ENCODE peak calls at places on chromosomes 2 and 18, in seven cellular contexts. W is activated naive CD4-positive, alpha-beta T cell treated with anti-CD3 and anti-CD28 coated beads, Interleukin-2, amount 50 U/mL, for 16 hours; P is naive thymus-derived CD8-positive, alpha-beta T cell; C is fibroblast of the conjunctiva; N is heart right ventricle; J is SW480; X is retina. L is an unnamed sample.

GRCh38 chr2:72770879-72771461 is 54.9 kb downstream of the EXOC6B start:
- DNase-seq in W (peak; percentile 44), P (peak; percentile 76), C (peak; percentile 48), N (peak; percentile 81), J (peak; percentile 75), X (peak; percentile 29), L (peak; percentile 83)

GRCh38 chr18:76490701-76491171 is 4.3 kb downstream of the ZNF516 start:
- DNase-seq in W (peak; percentile 61), P (peak; percentile 77), C (no peak), N (no peak), J (peak; percentile 35), X (peak; percentile 73), L (no peak)

GRCh38 chr2:125086313-125087184 is 1061.5 kb downstream of the CNTNAP5 start:
- DNase-seq in W (no peak), P (no peak), C (no peak), N (no peak), J (no peak), X (no peak), L (peak; percentile 50)

GRCh38 chr18:32296851-32297250 is 107.0 kb downstream of the MEP1B start:
- DNase-seq in W (no peak), P (no peak), C (no peak), N (no peak), J (no peak), X (no peak), L (no peak)

GRCh38 chr2:189818249-189819038 is 34.2 kb downstream of the PMS1 start:
- DNase-seq in W (no peak), P (no peak), C (no peak), N (no peak), J (no peak), X (no peak), L (no peak)

GRCh38 chr2:20635096-20635475 is 15.8 kb downstream of the HS1BP3 start:
- DNase-seq in W (no peak), P (no peak), C (no peak), N (no peak), J (peak; percentile 33), X (peak; percentile 50), L (no peak)

GRCh38 chr18:57461652-57462269 is 26.6 kb downstream of the ONECUT2 start:
- DNase-seq in W (no peak), P (no peak), C (no peak), N (no peak), J (no peak), X (no peak), L (no peak)

GRCh38 chr2:232502901-232503791 is 15.5 kb upstream of the ECEL1 start:
- DNase-seq in W (peak; percentile 41), P (peak; percentile 66), C (no peak), N (peak; percentile 29), J (no peak), X (peak; percentile 82), L (no peak)

GRCh38 chr2:97011977-97012569 is 25.7 kb upstream of the FAM178B start:
- DNase-seq in W (no peak), P (peak; percentile 56), C (peak; percentile 60), N (peak; percentile 23), J (peak; percentile 76), X (peak; percentile 28), L (peak; percentile 60)

GRCh38 chr18:63697261-63697660 is 5.5 kb upstream of the SERPINB11 start:
- DNase-seq in W (no peak), P (no peak), C (no peak), N (no peak), J (no peak), X (no peak), L (no peak)

GRCh38 chr2:238875161-238875530 is 27.3 kb downstream of the TWIST2 start:
- DNase-seq in W (no peak), P (no peak), C (no peak), N (no peak), J (no peak), X (no peak), L (no peak)

GRCh38 chr18:52090005-52090404 is 250.0 kb upstream of the DCC start:
- DNase-seq in W (no peak), P (no peak), C (no peak), N (no peak), J (no peak), X (no peak), L (no peak)

GRCh38 chr2:29215073-29215472 is 99.9 kb downstream of the CLIP4 start:
- DNase-seq in W (no peak), P (no peak), C (no peak), N (no peak), J (no peak), X (no peak), L (no peak)

GRCh38 chr2:181892795-181893435 is 1.4 kb downstream of the ITPRID2 start:
- DNase-seq in W (no peak), P (no peak), C (no peak), N (no peak), J (no peak), X (no peak), L (peak; percentile 69)

GRCh38 chr18:67007999-67008398 is 404.1 kb upstream of the CDH19 start:
- DNase-seq in W (no peak), P (no peak), C (no peak), N (no peak), J (no peak), X (no peak), L (no peak)

GRCh38 chr2:45911503-45911902 is 260.0 kb downstream of the PRKCE start:
- DNase-seq in W (no peak), P (no peak), C (no peak), N (no peak), J (no peak), X (no peak), L (no peak)

GRCh38 chr18:37450434-37451133 is 115.0 kb downstream of the CELF4 start:
- DNase-seq in W (no peak), P (no peak), C (no peak), N (peak; percentile 11), J (no peak), X (peak; percentile 90), L (no peak)

GRCh38 chr2:33223851-33224250 is 252.6 kb upstream of the RASGRP3 start:
- DNase-seq in W (no peak), P (no peak), C (no peak), N (no peak), J (no peak), X (no peak), L (no peak)

GRCh38 chr2:121491566-121491965 is 39.1 kb upstream of the RNU4ATAC start:
- DNase-seq in W (no peak), P (no peak), C (no peak), N (no peak), J (no peak), X (no peak), L (no peak)

GRCh38 chr2:181306785-181307184 is 150.4 kb upstream of the ITGA4 start:
- DNase-seq in W (no peak), P (peak; percentile 55), C (no peak), N (no peak), J (no peak), X (no peak), L (no peak)

GRCh38 chr18:23887493-23887892 is 127.1 kb upstream of the TTC39C start:
- DNase-seq in W (no peak), P (no peak), C (no peak), N (no peak), J (no peak), X (no peak), L (no peak)

GRCh38 chr18:77115461-77115907 is 17.1 kb downstream of the MBP start:
- DNase-seq in W (no peak), P (no peak), C (no peak), N (no peak), J (no peak), X (no peak), L (no peak)

GRCh38 chr18:26056291-26056690 is 34.1 kb downstream of the SS18 start:
- DNase-seq in W (no peak), P (no peak), C (peak; percentile 6), N (no peak), J (no peak), X (no peak), L (no peak)

GRCh38 chr2:176680916-176681315 is 411.7 kb downstream of the MTX2 start:
- DNase-seq in W (no peak), P (no peak), C (peak; percentile 29), N (no peak), J (no peak), X (no peak), L (no peak)